ENCODE peak calls at places on chromosomes 12 and 14, in six cellular contexts. A is epithelial cell of proximal tubule, H is HepG2, G is fibroblast of pulmonary artery, U is IMR-90, Y is lower leg skin. Q is an unnamed sample.

GRCh38 chr12:103626498-103626897 is 39.4 kb downstream of the STAB2 start:
- DNase-seq in A (peak), H (peak), G (peak), U (peak), Y (no peak), Q (no peak)

GRCh38 chr12:95169368-95169767 is 47.9 kb downstream of the FGD6 start:
- DNase-seq in A (peak), H (peak), G (peak), U (peak), Y (no peak), Q (no peak)

GRCh38 chr14:62303437-62303836 is 541.2 kb downstream of the SNAPC1 start:
- DNase-seq in A (no peak), H (no peak), G (no peak), U (no peak), Y (no peak), Q (no peak)

GRCh38 chr14:50943943-50944646 is at the start of gene PYGL:
- DNase-seq in A (no peak), H (peak), G (peak), U (peak), Y (peak), Q (peak)

GRCh38 chr14:89866458-89866857 is 88.1 kb downstream of the EFCAB11 start:
- DNase-seq in A (no peak), H (no peak), G (no peak), U (no peak), Y (no peak), Q (no peak)

GRCh38 chr14:106207316-106207715 is 680.9 kb downstream of the TMEM121 start:
- DNase-seq in A (no peak), H (peak), G (no peak), U (no peak), Y (no peak), Q (no peak)

GRCh38 chr12:13799574-13799973 is 181.8 kb downstream of the GRIN2B start:
- DNase-seq in A (no peak), H (no peak), G (no peak), U (no peak), Y (no peak), Q (no peak)

GRCh38 chr14:101554991-101555668 is 6.2 kb upstream of the DIO3 start:
- DNase-seq in A (no peak), H (peak), G (no peak), U (no peak), Y (no peak), Q (no peak)

GRCh38 chr12:3231399-3231876 is 154.3 kb downstream of the TSPAN9 start:
- DNase-seq in A (no peak), H (no peak), G (no peak), U (no peak), Y (no peak), Q (no peak)

GRCh38 chr12:83318386-83318971 is 631.8 kb downstream of the TMTC2 start:
- DNase-seq in A (no peak), H (no peak), G (no peak), U (peak), Y (no peak), Q (no peak)

GRCh38 chr12:83313322-83313721 is 626.6 kb downstream of the TMTC2 start:
- DNase-seq in A (no peak), H (no peak), G (no peak), U (no peak), Y (no peak), Q (no peak)

GRCh38 chr12:83317641-83318040 is 630.9 kb downstream of the TMTC2 start:
- DNase-seq in A (no peak), H (no peak), G (no peak), U (no peak), Y (no peak), Q (no peak)

GRCh38 chr12:83313827-83314226 is 627.1 kb downstream of the TMTC2 start:
- DNase-seq in A (no peak), H (no peak), G (no peak), U (no peak), Y (no peak), Q (no peak)
- TF ChIP-seq CTCF in A (no peak), H (no peak), G (no peak), U (no peak), Y (no peak), Q (no peak)

DNA sequence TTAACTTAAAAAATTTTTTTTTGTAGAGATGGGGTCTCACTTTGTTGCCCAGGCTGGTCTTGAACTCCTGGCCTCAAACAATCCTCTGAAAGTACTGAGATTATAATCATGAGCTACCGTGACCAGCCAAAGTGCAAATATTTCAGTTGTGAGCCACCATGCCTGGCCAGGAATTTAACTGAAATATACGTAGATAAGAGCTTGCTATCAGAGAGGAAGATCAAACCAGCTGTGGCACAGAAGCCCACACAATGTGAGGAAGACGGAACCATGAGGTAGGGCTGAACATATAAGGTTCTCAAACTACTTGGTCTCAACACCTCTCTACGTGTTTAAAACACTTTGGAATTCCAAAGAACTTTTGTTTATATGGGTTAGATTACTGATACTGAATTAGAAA is 29.1 kb downstream of the ATG14 start:
- DNase-seq in A (no peak), H (no peak), G (no peak), U (peak), Y (no peak), Q (no peak)
- TF ChIP-seq CTCF in A (no peak), H (no peak), G (no peak), U (no peak), Y (no peak), Q (no peak)

DNA sequence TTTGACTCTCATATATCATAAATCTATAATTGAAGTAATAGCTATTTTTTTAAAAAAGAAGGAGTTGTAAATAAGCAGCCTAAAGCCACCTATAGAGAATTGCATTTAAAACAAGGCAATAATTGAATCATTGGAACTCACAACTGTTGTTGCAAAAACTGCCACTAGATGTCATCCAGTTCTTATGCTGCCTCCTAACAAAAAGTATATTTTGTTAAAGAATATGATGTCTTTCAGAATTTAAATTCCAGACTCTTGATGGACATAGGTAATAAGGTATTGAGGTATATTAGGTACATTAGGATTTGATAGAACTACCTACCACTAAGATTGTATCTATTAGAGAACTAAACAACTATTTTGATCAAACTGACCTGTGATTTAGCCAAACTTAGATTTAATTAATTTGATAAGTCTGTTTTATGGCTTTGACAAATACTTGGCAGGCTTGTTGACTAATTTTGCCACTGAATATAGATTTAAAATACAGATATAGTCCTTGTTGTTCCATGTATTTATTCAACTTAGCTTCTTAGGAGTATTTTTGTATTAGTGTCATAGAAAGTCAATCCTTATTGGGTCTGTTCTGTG is 401.4 kb downstream of the RPL10L start:
- DNase-seq in A (peak), H (peak), G (peak), U (no peak), Y (no peak), Q (no peak)
- TF ChIP-seq CTCF in A (peak), H (peak), G (peak), U (peak), Y (no peak), Q (peak)

GRCh38 chr12:46445551-46446235 is 73.1 kb upstream of the SLC38A2 start:
- DNase-seq in A (no peak), H (no peak), G (peak), U (no peak), Y (no peak), Q (no peak)

GRCh38 chr12:46445093-46445492 is 72.5 kb upstream of the SLC38A2 start:
- DNase-seq in A (no peak), H (no peak), G (peak), U (no peak), Y (no peak), Q (no peak)

GRCh38 chr12:46442723-46443122 is 70.2 kb upstream of the SLC38A2 start:
- DNase-seq in A (peak), H (no peak), G (no peak), U (peak), Y (no peak), Q (no peak)

GRCh38 chr12:46442239-46442638 is 69.7 kb upstream of the SLC38A2 start:
- DNase-seq in A (peak), H (no peak), G (peak), U (peak), Y (no peak), Q (no peak)

DNA sequence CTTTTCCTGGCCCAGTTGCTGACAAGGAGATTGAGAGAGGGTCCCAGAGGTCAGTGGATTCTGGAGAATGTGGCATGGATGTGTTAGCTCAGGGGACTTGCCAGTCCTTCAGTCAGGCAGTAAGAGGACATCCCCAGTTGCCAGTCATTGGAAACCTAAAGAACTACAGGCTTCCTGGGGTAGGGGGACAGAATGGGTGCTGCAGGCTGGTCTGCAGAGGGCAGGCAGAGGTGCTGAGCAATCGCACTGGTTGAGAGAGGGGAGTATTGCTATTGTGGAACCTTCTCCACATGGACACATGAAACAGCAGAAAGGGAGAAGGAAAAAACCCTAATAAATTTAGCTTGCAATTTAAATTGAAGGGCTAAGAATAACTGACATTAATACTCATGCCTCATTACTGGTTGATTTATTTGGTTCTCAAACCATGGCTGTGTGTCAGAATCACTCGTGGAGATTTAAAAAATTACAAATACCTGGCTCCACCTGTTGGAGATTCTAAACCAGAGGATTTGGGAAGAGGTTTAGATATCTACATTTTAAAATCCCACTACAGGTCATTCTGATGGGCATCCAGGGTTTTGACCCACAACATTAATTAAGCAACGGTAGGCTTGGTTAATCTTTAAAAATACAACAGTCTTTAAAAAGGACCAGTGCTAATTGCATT is 71.2 kb upstream of the SLC38A2 start:
- DNase-seq in A (no peak), H (no peak), G (no peak), U (no peak), Y (no peak), Q (no peak)
- TF ChIP-seq CTCF in A (no peak), H (no peak), G (no peak), U (no peak), Y (no peak), Q (no peak)

Q was measured in neural crest cell.